ENCODE peak calls at places on chromosome 4, in eight cellular contexts. N is heart right ventricle; Q is neural progenitor cell; M is RWPE1; G is CD8-positive, alpha-beta T cell; H is lung; B is ascending aorta; J is sigmoid colon. A is an unnamed sample.

GRCh38 chr4:7444314-7444713 is 9.6 kb upstream of the PSAPL1 start:
- DNase-seq in M (no peak), B (no peak), J (no peak), G (no peak), N (no peak), Q (no peak), H (no peak), A (no peak)

GRCh38 chr4:185600801-185601200 is 65.5 kb upstream of the PDLIM3 start:
- DNase-seq in B (no peak), J (no peak), N (no peak), M (no peak), G (no peak), H (no peak), Q (no peak), A (no peak)

GRCh38 chr4:158496030-158496741 is 25.5 kb upstream of the RXFP1 start:
- DNase-seq in Q (peak), G (no peak), H (peak), B (no peak), N (peak), J (no peak), M (peak), A (no peak)

GRCh38 chr4:176193898-176194297 is 1.5 kb downstream of the SPATA4 start:
- DNase-seq in B (no peak), H (no peak), M (peak), Q (no peak), N (no peak), J (no peak), G (no peak), A (no peak)

GRCh38 chr4:152200776-152201333 is 335.0 kb downstream of the FBXW7 start:
- DNase-seq in B (no peak), N (no peak), Q (no peak), G (no peak), M (no peak), H (no peak), J (no peak), A (no peak)

GRCh38 chr4:47209833-47210232 is 178.5 kb downstream of the GABRB1 start:
- DNase-seq in B (no peak), M (no peak), J (no peak), Q (no peak), G (no peak), N (no peak), H (no peak), A (no peak)

GRCh38 chr4:187903700-187904099 is 91.9 kb upstream of the ZFP42 start:
- DNase-seq in Q (no peak), B (no peak), G (no peak), M (no peak), N (no peak), J (no peak), H (no peak), A (no peak)

GRCh38 chr4:185020863-185021761 is 2.8 kb downstream of the HELT start:
- DNase-seq in J (no peak), Q (peak), G (no peak), M (no peak), N (no peak), B (no peak), H (no peak), A (no peak)

GRCh38 chr4:161642708-161643107 is 521.1 kb downstream of the FSTL5 start:
- DNase-seq in J (no peak), Q (no peak), B (no peak), H (no peak), M (no peak), G (no peak), N (no peak), A (no peak)

GRCh38 chr4:55927776-55928437 is 20.8 kb upstream of the CEP135 start:
- DNase-seq in M (no peak), N (no peak), G (no peak), B (no peak), H (no peak), J (no peak), Q (no peak), A (no peak)

GRCh38 chr4:100289980-100290379 is 99.7 kb upstream of the DDIT4L start:
- DNase-seq in Q (no peak), G (no peak), M (no peak), H (no peak), B (no peak), J (no peak), N (no peak), A (no peak)

GRCh38 chr4:99103166-99103565 is 14.6 kb upstream of the ADH5 start:
- DNase-seq in J (no peak), M (no peak), H (no peak), N (no peak), B (no peak), G (no peak), Q (no peak), A (no peak)

GRCh38 chr4:80266267-80266901 is at the start of gene FGF5:
- DNase-seq in Q (peak), M (peak), G (no peak), N (peak), J (peak), H (no peak), B (peak), A (peak)

GRCh38 chr4:71009796-71010588 is 16.5 kb downstream of the DCK start:
- DNase-seq in Q (peak), G (no peak), J (no peak), B (no peak), N (no peak), M (peak), H (no peak), A (no peak)

GRCh38 chr4:8050555-8051206 is 107.9 kb downstream of the ABLIM2 start:
- DNase-seq in M (no peak), J (peak), N (peak), H (peak), G (no peak), B (peak), Q (no peak), A (peak)

GRCh38 chr4:82044141-82044993 is 329.4 kb downstream of the HNRNPD start:
- DNase-seq in H (peak), Q (peak), M (peak), J (peak), N (peak), B (peak), G (no peak), A (peak)

GRCh38 chr4:11743236-11743635 is 314.5 kb upstream of the HS3ST1 start:
- DNase-seq in H (no peak), N (no peak), G (no peak), M (no peak), J (no peak), B (no peak), Q (no peak), A (no peak)

GRCh38 chr4:110516106-110516922 is 40.4 kb downstream of the ENPEP start:
- DNase-seq in N (peak), J (peak), M (peak), B (peak), Q (peak), H (peak), G (peak), A (peak)

GRCh38 chr4:86582453-86582852 is 11.7 kb upstream of the PTPN13 start:
- DNase-seq in G (no peak), H (no peak), B (no peak), Q (no peak), N (no peak), J (no peak), M (no peak), A (no peak)

GRCh38 chr4:114264452-114264851 is 285.0 kb upstream of the ARSJ start:
- DNase-seq in G (no peak), N (no peak), Q (no peak), M (no peak), J (no peak), B (no peak), H (no peak), A (no peak)

GRCh38 chr4:169305651-169306050 is 34.9 kb upstream of the SH3RF1 start:
- DNase-seq in N (no peak), H (no peak), M (no peak), Q (no peak), G (no peak), J (no peak), B (no peak), A (no peak)

GRCh38 chr4:56874918-56875317 is 32.8 kb upstream of the REST start:
- DNase-seq in H (no peak), G (no peak), B (peak), M (no peak), J (no peak), N (no peak), Q (no peak), A (no peak)

GRCh38 chr4:164097119-164097518 is 602.6 kb downstream of the TMA16 start:
- DNase-seq in B (no peak), N (no peak), Q (no peak), J (no peak), H (no peak), G (no peak), M (no peak), A (no peak)

GRCh38 chr4:7187297-7187592 is 5.1 kb upstream of the SORCS2 start:
- DNase-seq in J (peak), M (no peak), N (no peak), H (no peak), G (no peak), Q (no peak), B (no peak), A (no peak)

GRCh38 chr4:110073045-110073845 is 125.2 kb downstream of the ELOVL6 start:
- DNase-seq in B (no peak), N (peak), M (no peak), Q (no peak), G (no peak), H (no peak), J (no peak), A (no peak)

GRCh38 chr4:120843840-120844527 is 78.5 kb downstream of the PRDM5 start:
- DNase-seq in M (no peak), Q (peak), N (peak), H (no peak), G (no peak), J (no peak), B (no peak), A (no peak)

GRCh38 chr4:94365304-94365703 is 22.7 kb upstream of the HPGDS start:
- DNase-seq in Q (no peak), H (no peak), J (no peak), M (no peak), G (no peak), B (no peak), N (no peak), A (no peak)

GRCh38 chr4:157664726-157665125 is 444.2 kb downstream of the GRIA2 start:
- DNase-seq in M (peak), B (no peak), N (no peak), H (no peak), J (no peak), G (no peak), Q (no peak), A (no peak)

GRCh38 chr4:186243331-186243730 is 16.0 kb downstream of the KLKB1 start:
- DNase-seq in B (no peak), M (no peak), J (no peak), G (no peak), Q (no peak), H (no peak), N (no peak), A (no peak)

GRCh38 chr4:168790898-168791297 is 219.2 kb downstream of the CBR4 start:
- DNase-seq in H (no peak), M (no peak), Q (no peak), G (no peak), J (no peak), B (no peak), N (no peak), A (no peak)

GRCh38 chr4:37891221-37892159 is 606 bp downstream of the TBC1D1 start:
- DNase-seq in H (no peak), J (peak), Q (peak), N (no peak), M (peak), B (peak), G (peak), A (no peak)

GRCh38 chr4:25813705-25814104 is 49.1 kb downstream of the SEL1L3 start:
- DNase-seq in M (no peak), Q (peak), B (no peak), H (peak), N (no peak), G (no peak), J (no peak), A (no peak)

GRCh38 chr4:73603854-73604584 is 16.2 kb downstream of the RASSF6 start:
- DNase-seq in G (no peak), J (no peak), Q (no peak), N (no peak), M (no peak), H (no peak), B (no peak), A (no peak)

GRCh38 chr4:95044204-95044848 is 286.6 kb downstream of the BMPR1B start:
- DNase-seq in B (no peak), N (no peak), J (no peak), H (no peak), G (no peak), Q (peak), M (no peak), A (no peak)

GRCh38 chr4:16914208-16914607 is 15.8 kb upstream of the LDB2 start:
- DNase-seq in J (no peak), H (no peak), Q (peak), M (no peak), B (no peak), G (no peak), N (no peak), A (no peak)

GRCh38 chr4:151781026-151781425 is 20.2 kb upstream of the GATB start:
- DNase-seq in N (peak), B (no peak), G (no peak), H (no peak), M (no peak), J (no peak), Q (no peak), A (no peak)

GRCh38 chr4:139763668-139764067 is 98.0 kb downstream of the MGST2 start:
- DNase-seq in N (no peak), M (no peak), H (no peak), Q (no peak), B (no peak), J (no peak), G (no peak), A (peak)

GRCh38 chr4:139762715-139763114 is 97.1 kb downstream of the MGST2 start:
- DNase-seq in B (no peak), H (no peak), N (no peak), J (no peak), M (no peak), G (no peak), Q (no peak), A (no peak)

GRCh38 chr4:139764192-139764591 is 98.6 kb downstream of the MGST2 start:
- DNase-seq in B (no peak), J (no peak), H (no peak), Q (no peak), G (no peak), M (no peak), N (peak), A (no peak)

GRCh38 chr4:139763205-139763604 is 97.6 kb downstream of the MGST2 start:
- DNase-seq in B (no peak), J (no peak), N (no peak), G (no peak), Q (peak), H (no peak), M (no peak), A (no peak)

DNA sequence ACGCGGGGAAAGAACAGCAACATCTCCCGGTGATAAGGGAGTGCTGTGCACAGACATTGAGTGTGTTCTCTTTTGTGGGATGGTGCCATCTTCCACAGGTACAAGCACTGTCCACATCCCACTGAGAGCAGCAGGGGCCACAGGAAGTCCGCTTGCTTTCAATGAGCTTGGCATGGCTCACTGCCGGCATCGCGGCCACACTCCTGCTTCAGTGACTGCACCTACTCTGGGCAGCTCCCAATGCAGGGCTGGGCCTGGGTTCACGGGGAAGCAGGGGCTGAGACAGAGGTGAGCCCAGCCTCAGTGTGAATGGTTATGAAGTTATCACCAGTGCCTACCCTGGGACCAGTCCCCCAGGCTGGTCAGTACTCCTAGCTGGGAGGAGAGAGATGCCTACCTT is 99.1 kb downstream of the MGST2 start:
- DNase-seq in J (no peak), B (no peak), N (peak), Q (no peak), H (no peak), G (no peak), M (no peak), A (no peak)
- H3K27ac ChIP-seq in J (peak), B (peak), N (peak), Q (no peak), H (peak), G (no peak), M (no peak), A (no peak)

GRCh38 chr4:166506051-166506450 is 633.0 kb downstream of the TLL1 start:
- DNase-seq in M (no peak), B (no peak), J (no peak), H (no peak), N (no peak), Q (peak), G (no peak), A (no peak)

GRCh38 chr4:166499820-166500219 is 626.8 kb downstream of the TLL1 start:
- DNase-seq in Q (no peak), H (no peak), B (no peak), M (no peak), N (no peak), G (no peak), J (no peak), A (no peak)

GRCh38 chr4:166498541-166498940 is 625.5 kb downstream of the TLL1 start:
- DNase-seq in G (no peak), M (no peak), J (no peak), B (no peak), N (no peak), H (no peak), Q (no peak), A (no peak)

GRCh38 chr4:166502660-166503059 is 629.6 kb downstream of the TLL1 start:
- DNase-seq in B (no peak), G (no peak), H (no peak), J (no peak), N (no peak), M (no peak), Q (no peak), A (no peak)

DNA sequence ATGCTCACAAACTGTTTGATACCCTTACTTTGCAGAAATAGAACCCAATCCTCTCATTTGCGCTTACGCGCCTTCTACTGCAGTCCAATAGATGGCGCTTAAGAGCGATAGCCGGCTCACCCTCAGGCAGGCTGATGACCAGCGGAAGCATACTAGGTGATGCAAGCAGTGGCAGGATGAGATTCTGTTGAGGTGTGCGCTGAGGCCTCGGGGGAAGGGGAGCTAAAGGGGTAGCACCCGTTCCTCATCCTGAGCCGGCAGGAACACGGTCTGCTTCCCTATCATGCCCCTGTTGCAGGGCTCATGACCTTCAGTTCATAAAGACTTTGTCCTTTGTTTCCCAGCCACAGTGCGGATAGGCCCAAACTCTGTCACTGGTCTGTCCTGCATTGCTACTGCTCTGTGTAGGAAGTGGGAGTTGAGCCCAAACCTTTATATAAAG is 628.9 kb downstream of the TLL1 start:
- DNase-seq in Q (peak), H (no peak), M (peak), B (no peak), J (no peak), N (no peak), G (no peak), A (no peak)
- TF ChIP-seq CTCF in Q (peak), H (no peak), M (no peak), B (no peak), J (no peak), N (no peak), G (no peak), A (peak)

DNA sequence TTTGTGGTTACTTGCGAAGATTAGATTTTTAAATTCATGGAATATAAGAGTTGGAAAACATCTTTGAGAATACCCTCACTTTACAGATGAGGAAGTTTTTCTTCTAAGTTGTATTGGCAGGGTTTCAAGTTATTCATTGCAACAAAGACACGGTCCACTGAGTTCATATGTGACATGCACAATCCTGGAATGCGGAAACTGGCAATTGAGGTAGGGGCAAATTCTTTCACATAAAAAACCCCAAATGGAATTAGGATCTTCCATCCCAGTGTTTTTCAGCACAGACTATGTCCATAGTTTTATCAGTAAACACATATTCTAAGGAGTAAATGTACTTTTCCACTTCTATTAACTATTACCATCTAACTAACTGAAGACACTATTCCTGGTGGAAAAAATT is 81.8 kb upstream of the NAP1L5 start:
- DNase-seq in J (no peak), Q (no peak), B (no peak), G (no peak), M (no peak), N (no peak), H (no peak), A (no peak)
- H3K27ac ChIP-seq in J (no peak), Q (no peak), B (no peak), G (no peak), M (no peak), N (no peak), H (no peak), A (no peak)

GRCh38 chr4:102281171-102281842 is 64.0 kb downstream of the SLC39A8 start:
- DNase-seq in Q (no peak), J (no peak), H (no peak), M (no peak), G (no peak), B (no peak), N (no peak), A (no peak)
- TF ChIP-seq CTCF in Q (no peak), J (no peak), H (no peak), M (no peak), G (no peak), B (no peak), N (no peak), A (no peak)

DNA sequence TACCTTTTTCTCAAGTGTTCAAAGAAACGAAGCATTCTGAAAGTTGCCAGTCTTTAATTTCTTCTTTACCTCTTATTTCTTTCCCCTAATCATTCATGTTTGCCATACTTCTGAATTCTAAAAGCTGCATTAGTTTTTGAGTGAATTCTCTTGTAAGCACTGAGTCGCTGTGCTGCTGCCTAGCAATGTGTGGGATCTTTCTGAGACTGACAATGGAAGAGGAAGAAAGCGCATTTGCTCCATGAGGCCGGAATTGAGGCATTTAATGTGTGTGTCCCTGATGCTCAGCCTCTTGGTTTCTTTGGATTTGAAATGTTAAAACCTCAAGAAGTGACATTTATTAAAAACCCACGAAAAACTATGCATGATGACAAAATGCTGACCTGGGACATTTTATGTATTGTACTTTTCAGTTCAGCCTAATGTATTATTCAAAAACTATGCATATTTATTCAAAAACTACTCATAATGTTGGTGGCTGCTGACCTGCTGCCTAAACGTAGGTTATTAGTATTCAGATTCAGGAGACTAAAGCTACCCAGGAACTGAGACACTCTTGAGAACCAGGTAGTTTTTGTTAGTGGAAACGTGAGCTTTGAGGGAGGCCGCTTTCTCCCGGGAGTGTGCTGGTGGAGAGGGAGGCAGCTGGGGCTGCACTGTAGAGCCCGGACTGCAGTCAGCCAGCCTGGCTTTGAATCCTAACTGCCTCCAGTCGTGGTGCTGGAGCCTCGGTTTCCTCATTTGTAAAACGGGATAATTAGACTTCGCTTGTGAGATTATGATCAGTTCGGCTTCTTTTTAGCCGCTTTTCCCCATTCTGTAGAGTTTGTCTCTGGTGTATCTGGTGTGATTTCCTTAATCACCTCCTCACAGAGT is 11.3 kb downstream of the RGS12 start:
- DNase-seq in N (no peak), B (no peak), G (no peak), Q (no peak), J (no peak), M (no peak), H (no peak), A (peak)
- H3K27ac ChIP-seq in N (no peak), B (no peak), G (no peak), Q (no peak), J (peak), M (no peak), H (no peak), A (peak)